ENCODE peak calls at places on chromosome 10, in four cellular contexts. J is K562, Y is WTC11, U is HepG2. L is an unnamed sample.

GRCh38 chr10:95333997-95334792 is 43.4 kb upstream of the PDLIM1 start:
- DNase-seq in J (no peak), Y (no peak), U (no peak), L (no peak)

GRCh38 chr10:69215405-69216176 is 4.5 kb upstream of the HKDC1 start:
- DNase-seq in J (peak; percentile 25), Y (no peak), U (no peak), L (no peak)

GRCh38 chr10:115001506-115002381 is 63.7 kb downstream of the TRUB1 start:
- DNase-seq in J (no peak), Y (no peak), U (no peak), L (no peak)

GRCh38 chr10:104300002-104300735 is 31.2 kb downstream of the GSTO2 start:
- DNase-seq in J (no peak), Y (no peak), U (no peak), L (no peak)

GRCh38 chr10:49144021-49144720 is 10.3 kb upstream of the FAM170B start:
- DNase-seq in J (no peak), Y (no peak), U (no peak), L (no peak)

GRCh38 chr10:66538352-66538751 is 387.5 kb upstream of the LRRTM3 start:
- DNase-seq in J (no peak), Y (no peak), U (no peak), L (no peak)

GRCh38 chr10:97016728-97017473 is 168.9 kb downstream of the SLIT1 start:
- DNase-seq in J (no peak), Y (no peak), U (no peak), L (no peak)

GRCh38 chr10:94287331-94287730 is 75.4 kb downstream of the NOC3L start:
- DNase-seq in J (no peak), Y (no peak), U (no peak), L (no peak)

GRCh38 chr10:31419394-31420063 is 100.5 kb downstream of the ZEB1 start:
- DNase-seq in J (no peak), Y (no peak), U (no peak), L (no peak)

GRCh38 chr10:125151824-125152634 is 8.3 kb downstream of the CTBP2 start:
- DNase-seq in J (no peak), Y (peak; percentile 93), U (no peak), L (no peak)

GRCh38 chr10:97843296-97843671 is 6.4 kb upstream of the GOLGA7B start:
- DNase-seq in J (no peak), Y (no peak), U (no peak), L (no peak)

GRCh38 chr10:67256984-67257383 is 331.1 kb downstream of the LRRTM3 start:
- DNase-seq in J (no peak), Y (no peak), U (no peak), L (no peak)

GRCh38 chr10:103991393-103992128 is 24.6 kb downstream of the SLK start:
- DNase-seq in J (no peak), Y (no peak), U (no peak), L (no peak)

GRCh38 chr10:35347088-35347487 is 10.8 kb downstream of the CCNY start:
- DNase-seq in J (no peak), Y (no peak), U (no peak), L (no peak)

GRCh38 chr10:75825220-75825619 is 393.8 kb downstream of the LRMDA start:
- DNase-seq in J (no peak), Y (no peak), U (no peak), L (no peak)

GRCh38 chr10:29317027-29317420 is 28.2 kb downstream of the LYZL1 start:
- DNase-seq in J (no peak), Y (no peak), U (no peak), L (no peak)

GRCh38 chr10:12214763-12215218 is 18.8 kb downstream of the CDC123 start:
- DNase-seq in J (peak; percentile 72), Y (no peak), U (peak; percentile 39), L (peak; percentile 20)

GRCh38 chr10:22833353-22833752 is 94.5 kb upstream of the ARMC3 start:
- DNase-seq in J (no peak), Y (no peak), U (no peak), L (no peak)

GRCh38 chr10:22832198-22832597 is 95.7 kb upstream of the ARMC3 start:
- DNase-seq in J (no peak), Y (no peak), U (no peak), L (no peak)

GRCh38 chr10:22833781-22834180 is 94.1 kb upstream of the ARMC3 start:
- DNase-seq in J (no peak), Y (no peak), U (no peak), L (no peak)

GRCh38 chr10:22832851-22833250 is 95.0 kb upstream of the ARMC3 start:
- DNase-seq in J (no peak), Y (no peak), U (no peak), L (no peak)

DNA sequence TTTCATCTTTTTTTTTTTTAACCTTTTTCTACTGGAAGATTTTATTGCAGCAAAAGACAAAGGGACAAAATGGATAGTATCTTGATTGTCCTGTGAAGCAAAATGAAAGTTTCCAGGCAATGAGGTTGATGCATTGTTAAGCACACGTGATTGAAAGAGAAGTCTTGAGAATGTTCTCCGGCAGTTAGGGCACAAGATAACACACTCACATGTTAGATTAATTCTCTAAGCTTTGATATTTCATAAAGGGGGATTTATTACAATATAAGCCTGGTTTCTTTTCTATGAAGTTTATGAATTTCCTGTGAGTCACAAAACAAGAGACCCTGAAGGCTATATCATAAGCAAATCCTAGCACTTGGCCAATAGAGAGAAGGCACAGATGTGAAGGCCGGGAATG is 93.4 kb upstream of the ARMC3 start:
- DNase-seq in J (no peak), Y (no peak), U (no peak), L (no peak)
- TF ChIP-seq ELF4 in J (no peak), Y (no peak), U (no peak), L (no peak)

DNA sequence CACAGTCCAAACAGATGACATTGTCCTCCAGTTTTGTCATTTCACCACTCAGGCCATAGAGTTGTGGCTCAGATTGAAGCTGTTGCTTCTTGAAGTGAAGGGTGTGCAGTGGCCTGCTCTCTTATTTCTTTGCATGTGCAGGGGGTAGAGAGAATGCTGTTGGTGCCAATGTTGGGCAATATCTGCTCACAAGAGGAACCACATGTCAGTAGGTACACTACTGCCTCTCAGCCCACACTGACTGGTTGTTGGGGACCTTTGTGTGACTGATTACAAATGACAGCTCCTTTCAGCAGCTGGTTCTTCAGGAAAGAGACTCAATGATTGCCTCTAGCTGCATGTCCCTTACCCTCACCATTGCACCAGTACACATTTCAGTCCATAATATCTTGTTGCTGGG is 21.9 kb upstream of the SFTPA1 start:
- DNase-seq in J (no peak), Y (no peak), U (no peak), L (no peak)
- TF ChIP-seq SP1 in J (no peak), Y (no peak), U (no peak), L (no peak)

DNA sequence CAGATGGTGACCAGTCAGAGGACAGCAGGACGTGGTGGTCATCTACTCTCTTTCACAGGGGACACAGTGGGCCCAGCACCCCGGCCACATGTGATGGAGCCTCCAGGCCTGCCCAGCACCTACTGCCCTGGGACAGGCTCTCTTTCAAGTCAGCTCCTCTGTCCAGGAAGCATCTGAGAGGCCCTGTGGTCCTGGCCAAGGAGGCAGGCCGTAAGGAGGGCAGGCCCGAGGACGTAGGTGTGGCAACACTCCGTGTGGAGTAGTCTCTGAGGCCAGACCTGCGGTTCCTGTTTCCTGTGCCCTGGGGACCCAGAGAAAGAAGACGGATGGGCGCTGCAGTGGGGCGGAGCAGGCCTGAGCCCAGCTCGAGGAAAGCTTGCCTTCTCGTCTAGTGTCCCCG is 179.2 kb downstream of the EBF3 start:
- DNase-seq in J (no peak), Y (no peak), U (no peak), L (no peak)
- TF ChIP-seq ELF4 in J (no peak), Y (no peak), U (no peak), L (no peak)

DNA sequence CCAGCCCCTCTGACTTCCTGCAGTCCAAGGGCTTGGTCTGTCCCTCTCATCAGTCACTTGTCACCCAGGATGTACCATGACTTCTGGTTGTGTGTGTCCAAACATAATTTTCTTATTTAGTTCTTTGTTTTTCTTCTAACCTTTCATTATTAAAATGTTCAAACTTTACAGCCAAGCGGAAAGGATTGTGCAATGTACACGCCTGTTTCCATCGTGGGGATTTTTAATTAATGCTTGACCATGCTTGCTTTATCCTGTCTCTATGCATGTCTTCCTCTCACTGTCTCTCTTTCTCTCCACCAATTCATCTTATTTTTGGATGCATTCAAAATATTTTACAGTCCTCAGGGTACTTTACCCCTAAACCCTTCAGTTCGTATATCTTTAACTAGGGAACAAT is 26.2 kb upstream of the ZNF488 start:
- DNase-seq in J (no peak), Y (no peak), U (no peak), L (no peak)
- TF ChIP-seq SP1 in J (no peak), Y (no peak), U (no peak), L (no peak)

GRCh38 chr10:85311599-85312337 is 983.4 kb downstream of the CCSER2 start:
- DNase-seq in J (no peak), Y (no peak), U (no peak), L (no peak)
- TF ChIP-seq ELF4 in J (no peak), Y (no peak), U (no peak), L (no peak)

DNA sequence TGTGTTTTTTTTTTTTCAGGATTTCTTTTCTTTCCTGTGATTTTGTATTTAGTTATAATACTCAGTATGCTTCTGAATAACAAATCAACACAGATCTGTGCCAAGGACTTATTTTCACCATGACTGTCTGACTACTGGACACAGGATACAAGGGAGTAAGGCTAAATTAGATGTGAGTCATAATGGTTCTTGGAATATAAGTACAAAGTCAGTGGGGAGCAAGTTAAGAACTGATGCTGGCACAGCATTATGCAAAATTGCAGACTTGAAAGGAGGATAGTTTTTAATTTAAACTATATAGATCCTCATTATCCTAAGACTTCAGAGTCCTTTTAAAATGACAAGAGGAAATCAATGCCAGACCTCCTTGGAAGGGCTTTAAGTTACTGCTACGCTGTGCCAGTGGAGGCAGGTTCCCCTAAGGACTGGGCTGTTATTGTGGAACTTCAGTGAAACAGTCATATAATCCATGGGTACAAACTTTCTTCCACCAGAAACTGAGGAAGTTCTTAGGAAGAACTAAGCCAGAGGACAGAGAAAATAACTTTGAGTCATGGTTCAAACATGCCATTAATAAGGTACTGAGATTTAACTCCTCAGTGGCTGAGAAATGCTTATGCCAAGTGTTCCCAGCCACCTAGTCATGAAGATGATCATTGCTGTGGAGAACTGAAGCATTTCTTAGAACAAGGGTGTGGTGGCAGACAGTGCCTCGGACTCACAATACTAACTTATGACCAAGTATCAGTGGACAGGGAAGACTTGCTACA is 531.2 kb downstream of the HTR7 start:
- DNase-seq in J (no peak), Y (no peak), U (no peak), L (no peak)
- TF ChIP-seq SP1 in J (no peak), Y (no peak), U (no peak), L (no peak)